ENCODE peak calls at places on chromosomes 11 and 22, in seven cellular contexts. L, W, I, H, Y, O and C are unnamed samples.
A peak's percentile ranks its signal among the peaks of the same experiment; 100 is the strongest.

GRCh38 chr22:31850135-31850534 is 94.2 kb upstream of the YWHAH start:
- DNase-seq in H (no peak), I (no peak), Y (no peak), W (no peak), O (no peak), L (no peak), C (no peak)

GRCh38 chr11:72828692-72829101 is 14.5 kb downstream of the ATG16L2 start:
- DNase-seq in I (no peak), Y (no peak), W (no peak), L (no peak), H (no peak), O (no peak), C (no peak)

GRCh38 chr11:78039919-78040671 is 17.0 kb upstream of the KCTD14 start:
- DNase-seq in I (peak; percentile 75), O (peak; percentile 80), H (peak; percentile 73), L (peak; percentile 84), W (peak; percentile 43), Y (peak; percentile 62), C (peak; percentile 84)

GRCh38 chr11:2462986-2463765 is 18.4 kb downstream of the KCNQ1 start:
- DNase-seq in W (no peak), L (no peak), Y (peak; percentile 22), I (no peak), H (peak; percentile 93), O (no peak), C (no peak)

GRCh38 chr11:125670131-125670530 is 10.5 kb downstream of the ACRV1 start:
- DNase-seq in O (no peak), W (no peak), Y (no peak), I (no peak), L (no peak), H (peak; percentile 59), C (no peak)

GRCh38 chr11:35391922-35392813 is 27.2 kb downstream of the SLC1A2 start:
- DNase-seq in O (peak; percentile 76), H (peak; percentile 63), I (peak; percentile 80), W (no peak), Y (peak; percentile 92), L (peak; percentile 93), C (peak; percentile 85)

GRCh38 chr11:84824624-84825023 is 802.5 kb downstream of the DLG2 start:
- DNase-seq in L (peak; percentile 42), I (no peak), H (no peak), Y (no peak), O (no peak), W (no peak), C (no peak)

GRCh38 chr11:73223998-73224730 is 6.1 kb downstream of the P2RY2 start:
- DNase-seq in W (no peak), O (no peak), Y (no peak), H (no peak), I (no peak), L (no peak), C (no peak)

GRCh38 chr11:66800720-66801428 is 42.4 kb upstream of the RCE1 start:
- DNase-seq in L (no peak), Y (no peak), I (peak; percentile 63), W (no peak), O (no peak), H (no peak), C (no peak)

GRCh38 chr11:126181939-126182730 is 29.3 kb downstream of the RPUSD4 start:
- DNase-seq in L (no peak), H (no peak), O (no peak), Y (no peak), W (no peak), I (no peak), C (no peak)